ENCODE peak calls at places on chromosome 3, in ten cellular contexts. N is fibroblast of the conjunctiva, P is SK-N-DZ, Q is HFFc6, S is HCEC 1CT, Z is T-helper 2 cell, D is GM13977, O is myocyte, M is D341Med, Y is AG09319. R is an unnamed sample.

GRCh38 chr3:182028081-182028480 is 316.4 kb downstream of the SOX2 start:
- DNase-seq in Y (no peak), D (no peak), Q (no peak), M (no peak), Z (no peak), N (no peak), P (no peak), O (peak; percentile 1), S (no peak), R (peak; percentile 25)

GRCh38 chr3:186209810-186210752 is 101.2 kb upstream of the ETV5 start:
- DNase-seq in Y (peak; percentile 11), S (peak; percentile 57), D (no peak), P (no peak), N (peak; percentile 52), Q (peak; percentile 60), M (no peak), Z (no peak), O (peak; percentile 94), R (peak; percentile 48)

GRCh38 chr3:160676547-160677303 is at the start of gene ARL14:
- DNase-seq in Z (no peak), Q (peak; percentile 65), O (no peak), D (no peak), S (peak; percentile 66), N (no peak), Y (no peak), P (no peak), M (no peak), R (no peak)

GRCh38 chr3:52277972-52278509 is 408 bp downstream of the WDR82 start:
- DNase-seq in S (peak; percentile 52), N (no peak), O (peak; percentile 69), M (peak; percentile 84), Z (peak; percentile 78), Y (no peak), Q (no peak), D (peak; percentile 65), P (no peak), R (peak; percentile 42)

GRCh38 chr3:65030847-65031463 is 343.2 kb upstream of the ADAMTS9 start:
- DNase-seq in Q (peak; percentile 3), O (peak; percentile 36), Y (no peak), Z (peak; percentile 61), P (peak; percentile 53), N (no peak), D (no peak), S (peak; percentile 70), M (no peak), R (no peak)

GRCh38 chr3:74079961-74080562 is 455.3 kb upstream of the PDZRN3 start:
- DNase-seq in Z (no peak), Y (no peak), N (no peak), O (no peak), M (peak; percentile 36), S (no peak), D (no peak), P (no peak), Q (no peak), R (peak; percentile 37)

GRCh38 chr3:54604495-54604894 is 323.4 kb downstream of the LRTM1 start:
- DNase-seq in Q (no peak), S (no peak), Y (no peak), O (no peak), Z (no peak), D (no peak), M (no peak), N (no peak), P (no peak), R (no peak)

GRCh38 chr3:49910409-49911123 is 6.9 kb upstream of the MST1R start:
- DNase-seq in Q (no peak), M (no peak), Y (no peak), Z (no peak), S (no peak), D (no peak), N (no peak), O (no peak), P (no peak), R (no peak)

GRCh38 chr3:4323246-4324027 is 20.3 kb downstream of the SETMAR start:
- DNase-seq in M (no peak), O (no peak), D (no peak), N (peak; percentile 37), P (no peak), Z (no peak), Q (peak; percentile 20), Y (no peak), S (peak; percentile 23), R (no peak)

GRCh38 chr3:172148702-172149565 is 109.6 kb downstream of the FNDC3B start:
- DNase-seq in M (no peak), N (no peak), Z (no peak), Y (no peak), S (no peak), Q (no peak), D (no peak), P (peak; percentile 15), O (peak; percentile 67), R (no peak)

GRCh38 chr3:19522305-19522704 is 374.0 kb downstream of the KCNH8 start:
- DNase-seq in Z (no peak), N (no peak), S (no peak), Q (no peak), D (no peak), Y (no peak), P (no peak), O (no peak), M (no peak), R (no peak)

GRCh38 chr3:152299243-152299976 is 30.7 kb downstream of the MBNL1 start:
- DNase-seq in O (no peak), S (no peak), P (no peak), Z (peak; percentile 71), Y (no peak), D (no peak), Q (no peak), N (no peak), M (peak; percentile 21), R (peak; percentile 78)

GRCh38 chr3:139093840-139094239 is 49.1 kb upstream of the PRR23C start:
- DNase-seq in Y (no peak), P (peak; percentile 68), M (no peak), S (no peak), O (no peak), N (no peak), Z (no peak), Q (no peak), D (no peak), R (peak; percentile 17)

GRCh38 chr3:170599995-170600624 is 14.2 kb upstream of the SLC7A14 start:
- DNase-seq in Z (no peak), Y (no peak), S (no peak), P (no peak), D (no peak), Q (no peak), N (no peak), M (no peak), O (no peak), R (no peak)

GRCh38 chr3:125628212-125628611 is 32.9 kb upstream of the OSBPL11 start:
- DNase-seq in Y (no peak), Q (no peak), Z (no peak), M (no peak), O (no peak), N (no peak), S (no peak), D (no peak), P (no peak), R (no peak)